ENCODE peak calls at places on chromosomes 7 and 10, in six cellular contexts. One of them, this sample, is unnamed.

GRCh38 chr10:94194256-94194655 is 168.5 kb downstream of the NOC3L start:
- DNase-seq in A549: no peak
- DNase-seq in endothelial cell of umbilical vein: no peak
- DNase-seq in NB4: no peak
- DNase-seq in K562: no peak
- DNase-seq in HepG2: no peak
- DNase-seq in this sample: no peak

GRCh38 chr7:156616269-156617202 is 24.0 kb upstream of the RNF32 start:
- DNase-seq in A549: no peak
- DNase-seq in endothelial cell of umbilical vein: peak; percentile 6
- DNase-seq in NB4: no peak
- DNase-seq in K562: peak; percentile 4
- DNase-seq in HepG2: peak; percentile 54
- DNase-seq in this sample: no peak

GRCh38 chr7:26321440-26321839 is 29.8 kb downstream of the SNX10 start:
- DNase-seq in A549: no peak
- DNase-seq in endothelial cell of umbilical vein: peak; percentile 23
- DNase-seq in NB4: no peak
- DNase-seq in K562: no peak
- DNase-seq in HepG2: no peak
- DNase-seq in this sample: no peak

GRCh38 chr10:24331457-24331856 is 122.5 kb downstream of the KIAA1217 start:
- DNase-seq in A549: no peak
- DNase-seq in endothelial cell of umbilical vein: no peak
- DNase-seq in NB4: no peak
- DNase-seq in K562: no peak
- DNase-seq in HepG2: no peak
- DNase-seq in this sample: no peak

GRCh38 chr7:42869131-42870020 is 42.5 kb downstream of the C7orf25 start:
- DNase-seq in A549: no peak
- DNase-seq in endothelial cell of umbilical vein: no peak
- DNase-seq in NB4: peak; percentile 72
- DNase-seq in K562: peak; percentile 24
- DNase-seq in HepG2: no peak
- DNase-seq in this sample: peak; percentile 78

GRCh38 chr7:589781-590575 is 70.3 kb upstream of the PDGFA start:
- DNase-seq in A549: no peak
- DNase-seq in endothelial cell of umbilical vein: no peak
- DNase-seq in NB4: no peak
- DNase-seq in K562: no peak
- DNase-seq in HepG2: no peak
- DNase-seq in this sample: no peak

GRCh38 chr7:503046-503574 is 16.5 kb downstream of the PDGFA start:
- DNase-seq in A549: no peak
- DNase-seq in endothelial cell of umbilical vein: no peak
- DNase-seq in NB4: no peak
- DNase-seq in K562: no peak
- DNase-seq in HepG2: no peak
- DNase-seq in this sample: no peak

GRCh38 chr7:128550920-128551319 is 74.4 kb downstream of the METTL2B start:
- DNase-seq in A549: no peak
- DNase-seq in endothelial cell of umbilical vein: no peak
- DNase-seq in NB4: no peak
- DNase-seq in K562: no peak
- DNase-seq in HepG2: no peak
- DNase-seq in this sample: no peak

GRCh38 chr10:130932326-130933007 is 379.1 kb downstream of the TCERG1L start:
- DNase-seq in A549: no peak
- DNase-seq in endothelial cell of umbilical vein: no peak
- DNase-seq in NB4: no peak
- DNase-seq in K562: no peak
- DNase-seq in HepG2: no peak
- DNase-seq in this sample: no peak

GRCh38 chr10:48444861-48445841 is 138.7 kb downstream of the MAPK8 start:
- DNase-seq in A549: no peak
- DNase-seq in endothelial cell of umbilical vein: no peak
- DNase-seq in NB4: no peak
- DNase-seq in K562: peak; percentile 16
- DNase-seq in HepG2: peak; percentile 27
- DNase-seq in this sample: no peak

GRCh38 chr7:121279060-121279620 is 49.7 kb upstream of the WNT16 start:
- DNase-seq in A549: no peak
- DNase-seq in endothelial cell of umbilical vein: no peak
- DNase-seq in NB4: no peak
- DNase-seq in K562: no peak
- DNase-seq in HepG2: no peak
- DNase-seq in this sample: no peak

GRCh38 chr7:105734233-105734632 is 142.2 kb downstream of the ATXN7L1 start:
- DNase-seq in A549: no peak
- DNase-seq in endothelial cell of umbilical vein: no peak
- DNase-seq in NB4: no peak
- DNase-seq in K562: no peak
- DNase-seq in HepG2: peak; percentile 9
- DNase-seq in this sample: no peak

GRCh38 chr10:60281331-60281730 is 108.3 kb downstream of the ANK3 start:
- DNase-seq in A549: no peak
- DNase-seq in endothelial cell of umbilical vein: peak; percentile 14
- DNase-seq in NB4: no peak
- DNase-seq in K562: no peak
- DNase-seq in HepG2: no peak
- DNase-seq in this sample: no peak

GRCh38 chr7:116986611-116987565 is 33.6 kb downstream of the ST7 start:
- DNase-seq in A549: no peak
- DNase-seq in endothelial cell of umbilical vein: no peak
- DNase-seq in NB4: peak; percentile 41
- DNase-seq in K562: no peak
- DNase-seq in HepG2: no peak
- DNase-seq in this sample: no peak

GRCh38 chr10:101478956-101479355 is 109.1 kb downstream of the POLL start:
- DNase-seq in A549: no peak
- DNase-seq in endothelial cell of umbilical vein: no peak
- DNase-seq in NB4: no peak
- DNase-seq in K562: no peak
- DNase-seq in HepG2: no peak
- DNase-seq in this sample: no peak

GRCh38 chr10:75095631-75096030 is 15.8 kb upstream of the SAMD8 start:
- DNase-seq in A549: no peak
- DNase-seq in endothelial cell of umbilical vein: no peak
- DNase-seq in NB4: no peak
- DNase-seq in K562: no peak
- DNase-seq in HepG2: no peak
- DNase-seq in this sample: no peak

GRCh38 chr10:70617798-70618568 is 15.4 kb upstream of the PRF1 start:
- DNase-seq in A549: no peak
- DNase-seq in endothelial cell of umbilical vein: no peak
- DNase-seq in NB4: no peak
- DNase-seq in K562: no peak
- DNase-seq in HepG2: no peak
- DNase-seq in this sample: no peak

GRCh38 chr7:107998150-107998549 is 4.8 kb downstream of the LAMB1 start:
- DNase-seq in A549: no peak
- DNase-seq in endothelial cell of umbilical vein: no peak
- DNase-seq in NB4: no peak
- DNase-seq in K562: peak; percentile 42
- DNase-seq in HepG2: no peak
- DNase-seq in this sample: no peak

GRCh38 chr10:6504296-6504695 is 75.8 kb downstream of the PRKCQ start:
- DNase-seq in A549: no peak
- DNase-seq in endothelial cell of umbilical vein: no peak
- DNase-seq in NB4: no peak
- DNase-seq in K562: no peak
- DNase-seq in HepG2: no peak
- DNase-seq in this sample: no peak

GRCh38 chr10:119817991-119818888 is 54.4 kb downstream of the MCMBP start:
- DNase-seq in A549: no peak
- DNase-seq in endothelial cell of umbilical vein: peak; percentile 29
- DNase-seq in NB4: no peak
- DNase-seq in K562: no peak
- DNase-seq in HepG2: no peak
- DNase-seq in this sample: no peak

GRCh38 chr10:125692932-125693847 is 10.2 kb upstream of the TEX36 start:
- DNase-seq in A549: no peak
- DNase-seq in endothelial cell of umbilical vein: no peak
- DNase-seq in NB4: no peak
- DNase-seq in K562: no peak
- DNase-seq in HepG2: no peak
- DNase-seq in this sample: no peak

GRCh38 chr10:11553773-11554381 is 57.6 kb downstream of the USP6NL start:
- DNase-seq in A549: no peak
- DNase-seq in endothelial cell of umbilical vein: no peak
- DNase-seq in NB4: no peak
- DNase-seq in K562: no peak
- DNase-seq in HepG2: no peak
- DNase-seq in this sample: peak; percentile 87

GRCh38 chr7:144027070-144027469 is 21.7 kb upstream of the OR2A5 start:
- DNase-seq in A549: no peak
- DNase-seq in endothelial cell of umbilical vein: peak; percentile 37
- DNase-seq in NB4: peak; percentile 14
- DNase-seq in K562: no peak
- DNase-seq in HepG2: peak; percentile 9
- DNase-seq in this sample: no peak

GRCh38 chr10:63129888-63130287 is 3.2 kb upstream of the NRBF2 start:
- DNase-seq in A549: no peak
- DNase-seq in endothelial cell of umbilical vein: no peak
- DNase-seq in NB4: no peak
- DNase-seq in K562: no peak
- DNase-seq in HepG2: no peak
- DNase-seq in this sample: no peak

GRCh38 chr7:132641238-132641637 is 65.0 kb upstream of the PLXNA4 start:
- DNase-seq in A549: no peak
- DNase-seq in endothelial cell of umbilical vein: no peak
- DNase-seq in NB4: no peak
- DNase-seq in K562: no peak
- DNase-seq in HepG2: no peak
- DNase-seq in this sample: no peak

GRCh38 chr7:129247087-129247486 is 22.3 kb downstream of the AHCYL2 start:
- DNase-seq in A549: no peak
- DNase-seq in endothelial cell of umbilical vein: peak; percentile 17
- DNase-seq in NB4: no peak
- DNase-seq in K562: no peak
- DNase-seq in HepG2: no peak
- DNase-seq in this sample: no peak

DNA sequence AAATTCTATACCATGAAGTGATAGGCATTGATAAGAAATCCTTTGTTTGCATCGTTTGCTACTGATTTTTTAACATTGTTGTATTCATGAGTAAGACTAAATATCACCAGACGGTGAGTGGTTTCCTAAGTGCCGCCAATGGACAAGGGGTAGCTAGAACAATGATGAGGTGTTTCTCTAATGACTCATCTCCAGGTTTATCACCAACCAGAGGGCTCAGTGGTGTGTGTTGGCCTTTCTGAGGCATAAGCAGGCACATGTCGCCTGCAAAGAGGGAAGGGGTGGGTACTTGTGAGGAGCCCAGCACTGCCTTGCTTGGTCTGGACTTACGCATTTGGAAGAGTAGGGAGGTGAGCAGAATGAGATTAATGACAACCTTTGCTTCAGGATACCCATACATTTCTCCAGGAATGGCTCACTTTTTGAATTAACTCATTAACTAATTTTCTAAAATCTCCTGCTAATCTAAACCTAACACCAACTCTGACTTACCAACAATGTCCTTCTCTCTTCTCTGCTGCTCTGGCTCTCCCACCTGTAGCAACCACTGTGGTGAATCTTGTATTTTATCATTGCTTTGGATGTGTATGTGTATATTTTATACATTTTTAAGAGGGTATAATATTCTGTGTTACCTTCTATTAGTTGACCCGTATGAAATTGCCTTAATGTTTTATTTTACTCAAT is 722.6 kb downstream of the GRID1 start:
- DNase-seq in A549: peak; percentile 39
- DNase-seq in endothelial cell of umbilical vein: peak; percentile 30
- DNase-seq in NB4: no peak
- DNase-seq in K562: no peak
- DNase-seq in HepG2: peak; percentile 29
- DNase-seq in this sample: no peak
- TF ChIP-seq MYC in A549: no peak
- TF ChIP-seq MYC in endothelial cell of umbilical vein: no peak
- TF ChIP-seq MYC in NB4: no peak
- TF ChIP-seq MYC in K562: no peak
- TF ChIP-seq MYC in HepG2: no peak
- TF ChIP-seq MYC in this sample: no peak

DNA sequence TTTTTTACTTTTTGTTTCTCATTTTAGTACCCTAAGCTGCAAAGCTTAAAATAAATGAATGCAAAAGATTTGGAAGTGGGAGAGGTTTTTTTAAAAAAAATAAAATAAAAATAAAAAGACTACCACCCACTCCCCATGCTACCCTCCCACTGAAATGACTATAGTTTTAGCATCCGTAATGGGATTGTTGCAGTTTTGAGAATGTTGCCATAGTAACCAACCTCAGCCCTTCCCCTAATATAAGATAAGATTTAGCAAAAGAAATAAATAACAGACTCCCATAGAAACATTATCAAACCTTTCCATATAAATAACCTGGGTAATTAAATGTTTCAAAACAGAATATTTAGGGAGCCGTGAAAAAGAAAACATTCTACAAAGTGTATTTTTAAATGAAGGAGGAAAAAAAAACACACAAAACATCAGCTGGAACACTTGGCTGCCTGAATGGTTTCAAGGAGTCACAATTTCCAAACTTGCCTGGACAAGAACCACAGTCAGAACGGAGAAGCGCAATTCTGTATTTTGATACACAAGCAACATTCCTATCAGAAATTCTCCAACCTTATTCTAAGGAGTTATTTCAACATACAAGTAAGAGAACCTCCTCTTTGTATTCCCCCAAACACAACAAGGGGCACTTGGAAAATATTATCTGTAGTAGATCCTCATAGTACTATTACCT is 57.4 kb downstream of the DGKI start:
- DNase-seq in A549: no peak
- DNase-seq in endothelial cell of umbilical vein: no peak
- DNase-seq in NB4: no peak
- DNase-seq in K562: no peak
- DNase-seq in HepG2: no peak
- DNase-seq in this sample: no peak
- TF ChIP-seq MYC in A549: no peak
- TF ChIP-seq MYC in endothelial cell of umbilical vein: no peak
- TF ChIP-seq MYC in NB4: no peak
- TF ChIP-seq MYC in K562: no peak
- TF ChIP-seq MYC in HepG2: no peak
- TF ChIP-seq MYC in this sample: no peak

DNA sequence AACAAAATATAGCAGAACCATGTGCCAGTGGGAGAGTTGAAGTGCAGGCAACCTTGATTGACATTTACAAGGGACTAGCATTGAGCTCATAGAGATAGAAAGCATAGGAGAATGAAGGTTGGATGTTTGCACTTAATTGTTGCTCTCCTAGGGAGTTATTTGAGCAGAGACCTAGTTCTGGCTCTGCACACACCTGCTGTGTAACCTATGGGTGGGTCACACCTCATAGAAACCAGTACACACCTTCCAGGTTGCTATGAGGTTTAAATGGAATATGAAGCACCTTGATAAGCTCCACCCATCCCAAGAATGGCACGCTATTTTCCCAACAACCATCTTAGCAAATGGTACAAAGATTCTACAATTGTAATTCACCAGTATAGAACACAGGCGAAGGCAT is 86.2 kb upstream of the AOAH start:
- DNase-seq in A549: no peak
- DNase-seq in endothelial cell of umbilical vein: no peak
- DNase-seq in NB4: no peak
- DNase-seq in K562: no peak
- DNase-seq in HepG2: no peak
- DNase-seq in this sample: no peak
- TF ChIP-seq MYC in A549: no peak
- TF ChIP-seq MYC in endothelial cell of umbilical vein: no peak
- TF ChIP-seq MYC in NB4: no peak
- TF ChIP-seq MYC in K562: no peak
- TF ChIP-seq MYC in HepG2: no peak
- TF ChIP-seq MYC in this sample: no peak

GRCh38 chr10:61989995-61990760 is 88.7 kb downstream of the ARID5B start:
- DNase-seq in A549: no peak
- DNase-seq in endothelial cell of umbilical vein: no peak
- DNase-seq in NB4: no peak
- DNase-seq in K562: no peak
- DNase-seq in HepG2: no peak
- DNase-seq in this sample: no peak
- TF ChIP-seq MYC in A549: no peak
- TF ChIP-seq MYC in endothelial cell of umbilical vein: no peak
- TF ChIP-seq MYC in NB4: no peak
- TF ChIP-seq MYC in K562: no peak
- TF ChIP-seq MYC in HepG2: no peak
- TF ChIP-seq MYC in this sample: no peak